ENCODE peak calls at places on chromosome 22, in ten cellular contexts. D is Caco-2; A is lower lobe of right lung; P is CD8-positive, alpha-beta T cell; B is adipocyte; K is colonic mucosa; T is body of pancreas; Y is HCT116; Z is IMR-90; M is suprapubic skin. H is an unnamed sample.

GRCh38 chr22:40602231-40602630 is 34.3 kb downstream of the MRTFA start:
- DNase-seq in D (no peak), A (no peak), P (no peak), B (no peak), K (no peak), T (no peak), Y (no peak), Z (no peak), M (no peak), H (no peak)

GRCh38 chr22:19568337-19569311 is 44.4 kb upstream of the CLDN5 start:
- DNase-seq in D (no peak), A (no peak), P (no peak), B (peak; percentile 54), K (no peak), T (no peak), Y (no peak), Z (peak; percentile 95), M (no peak), H (peak; percentile 82)

GRCh38 chr22:17198188-17199130 is 20.8 kb downstream of the ADA2 start:
- DNase-seq in D (no peak), A (peak; percentile 59), P (no peak), B (no peak), K (no peak), T (peak; percentile 26), Y (no peak), Z (no peak), M (no peak), H (no peak)

GRCh38 chr22:19759459-19759993 is 1.1 kb upstream of the TBX1 start:
- DNase-seq in D (no peak), A (no peak), P (no peak), B (no peak), K (no peak), T (no peak), Y (no peak), Z (no peak), M (no peak), H (peak; percentile 42)

GRCh38 chr22:41830174-41830573 is 2.7 kb upstream of the SREBF2 start:
- DNase-seq in D (no peak), A (no peak), P (no peak), B (no peak), K (no peak), T (no peak), Y (no peak), Z (no peak), M (no peak), H (no peak)

GRCh38 chr22:18152519-18152918 is 2.5 kb downstream of the USP18 start:
- DNase-seq in D (no peak), A (no peak), P (peak; percentile 16), B (no peak), K (no peak), T (no peak), Y (no peak), Z (no peak), M (no peak), H (no peak)

GRCh38 chr22:47143249-47143938 is 380.9 kb downstream of the TBC1D22A start:
- DNase-seq in D (no peak), A (no peak), P (no peak), B (no peak), K (no peak), T (peak; percentile 62), Y (no peak), Z (no peak), M (no peak), H (no peak)

GRCh38 chr22:17664414-17665045 is 26.0 kb downstream of the BCL2L13 start:
- DNase-seq in D (no peak), A (no peak), P (no peak), B (no peak), K (no peak), T (no peak), Y (no peak), Z (no peak), M (no peak), H (no peak)

GRCh38 chr22:49633010-49633324 is 194.7 kb downstream of the BRD1 start:
- DNase-seq in D (no peak), A (peak; percentile 39), P (no peak), B (no peak), K (no peak), T (no peak), Y (no peak), Z (no peak), M (no peak), H (no peak)

GRCh38 chr22:49634006-49634772 is 193.5 kb downstream of the BRD1 start:
- DNase-seq in D (no peak), A (peak; percentile 34), P (no peak), B (no peak), K (no peak), T (no peak), Y (no peak), Z (no peak), M (no peak), H (no peak)

GRCh38 chr22:49630448-49630946 is 197.2 kb downstream of the BRD1 start:
- DNase-seq in D (no peak), A (peak; percentile 27), P (no peak), B (no peak), K (no peak), T (no peak), Y (no peak), Z (no peak), M (no peak), H (no peak)

GRCh38 chr22:49629586-49630447 is 197.9 kb downstream of the BRD1 start:
- DNase-seq in D (no peak), A (peak; percentile 42), P (no peak), B (no peak), K (no peak), T (no peak), Y (no peak), Z (no peak), M (no peak), H (peak; percentile 39)

DNA sequence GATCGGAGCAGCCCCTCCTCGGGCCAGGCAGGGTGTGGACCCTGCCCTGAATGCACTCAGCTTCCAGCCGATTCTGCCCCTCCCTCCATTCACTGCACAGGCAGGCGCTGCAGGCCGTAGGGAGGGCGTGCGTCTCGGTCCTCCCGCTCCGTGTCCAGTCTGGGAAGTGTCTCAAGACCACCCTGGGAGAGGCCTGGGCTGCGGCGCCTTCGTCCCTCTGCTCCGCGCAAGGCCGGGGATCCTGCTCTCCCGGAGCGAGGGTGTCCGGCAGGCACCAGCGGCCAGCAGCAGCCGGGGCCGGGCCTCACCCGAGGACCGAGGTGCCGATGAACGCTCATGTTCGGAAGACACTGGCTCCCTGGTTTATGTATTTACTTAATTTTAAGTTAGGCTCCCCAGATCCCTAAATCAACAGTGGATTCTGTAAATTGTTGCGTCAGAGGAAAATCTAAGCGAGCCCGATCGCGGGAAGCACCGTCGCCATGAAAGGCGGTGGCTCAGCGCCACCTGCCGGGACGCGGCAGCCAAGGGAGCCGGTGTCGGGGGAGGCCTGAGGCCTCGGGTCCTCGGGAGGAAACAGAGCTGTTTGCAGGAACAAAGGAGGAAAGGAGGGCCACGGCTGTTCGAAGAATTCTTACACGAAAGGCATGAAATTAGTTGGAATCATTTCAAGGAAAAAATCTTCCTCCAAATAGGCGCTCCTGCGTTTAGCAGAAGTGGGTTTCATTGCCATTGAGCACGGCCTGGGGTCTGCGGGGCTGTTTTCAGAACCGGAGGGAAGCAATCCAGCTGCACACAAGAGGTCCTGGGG is 195.3 kb downstream of the BRD1 start:
- DNase-seq in D (peak; percentile 80), A (peak; percentile 51), P (no peak), B (peak; percentile 52), K (peak; percentile 44), T (peak; percentile 54), Y (peak; percentile 7), Z (peak; percentile 28), M (no peak), H (peak; percentile 52)
- H3K4me3 ChIP-seq in D (peak overlapping the region; percentile 32), A (peak overlapping the region; percentile 43), P (no peak overlapping the region), B (peak overlapping the region; percentile 14), K (peak overlapping the region; percentile 32), T (no peak overlapping the region), Y (peak overlapping the region; percentile 30), Z (peak overlapping the region; percentile 34), M (peak overlapping the region; percentile 37), H (peak overlapping the region; percentile 21)

GRCh38 chr22:48781868-48782267 is 1045.8 kb downstream of the BRD1 start:
- DNase-seq in D (no peak), A (no peak), P (no peak), B (no peak), K (no peak), T (no peak), Y (no peak), Z (no peak), M (no peak), H (no peak)

GRCh38 chr22:48783821-48784266 is 1043.8 kb downstream of the BRD1 start:
- DNase-seq in D (no peak), A (no peak), P (no peak), B (no peak), K (no peak), T (no peak), Y (no peak), Z (no peak), M (no peak), H (no peak)

GRCh38 chr22:48782817-48783511 is 1044.7 kb downstream of the BRD1 start:
- DNase-seq in D (no peak), A (no peak), P (no peak), B (no peak), K (no peak), T (no peak), Y (peak; percentile 7), Z (no peak), M (no peak), H (no peak)

GRCh38 chr22:48781391-48781790 is 1046.3 kb downstream of the BRD1 start:
- DNase-seq in D (no peak), A (no peak), P (no peak), B (no peak), K (no peak), T (no peak), Y (no peak), Z (no peak), M (no peak), H (no peak)

DNA sequence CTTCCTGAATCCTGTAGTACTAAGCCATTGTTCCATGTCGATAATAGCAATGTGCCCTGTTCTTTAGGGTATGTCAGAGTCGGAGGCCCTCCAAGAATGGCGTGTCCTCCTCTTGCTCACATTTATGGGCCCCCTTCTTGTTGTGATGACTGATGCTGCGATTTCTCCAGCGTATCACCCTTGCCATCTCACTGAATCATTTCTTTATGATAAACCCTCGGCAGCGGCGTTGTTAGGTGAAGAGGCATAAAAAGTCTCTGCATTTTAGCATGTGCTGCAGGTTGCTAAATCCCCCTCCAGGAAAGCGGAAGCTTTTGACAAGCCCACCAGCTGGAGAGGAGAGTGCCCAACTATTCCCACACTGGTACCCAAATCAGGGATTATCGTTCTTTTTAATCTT is 1045.3 kb downstream of the BRD1 start:
- DNase-seq in D (no peak), A (no peak), P (no peak), B (no peak), K (no peak), T (no peak), Y (no peak), Z (no peak), M (no peak), H (no peak)
- H3K9me3 ChIP-seq in D (peaks cover 3% of the 10 kb centered on the region), A (no peaks in the 10 kb centered on the region), P (no peaks in the 10 kb centered on the region), B (peaks cover 7% of the 10 kb centered on the region), K (no peaks in the 10 kb centered on the region), T (no peaks in the 10 kb centered on the region), Y (peaks cover 5% of the 10 kb centered on the region), Z (peaks cover 71% of the 10 kb centered on the region), M (no peaks in the 10 kb centered on the region), H (no peaks in the 10 kb centered on the region)

GRCh38 chr22:46114518-46115387 is 35.6 kb upstream of the PPARA start:
- DNase-seq in D (no peak), A (no peak), P (no peak), B (no peak), K (no peak), T (no peak), Y (no peak), Z (no peak), M (no peak), H (no peak)
- H3K27me3 ChIP-seq in D (no peaks in the 10 kb centered on the region), A (no peaks in the 10 kb centered on the region), P (no peaks in the 10 kb centered on the region), B (no peaks in the 10 kb centered on the region), K (no peaks in the 10 kb centered on the region), T (no peaks in the 10 kb centered on the region), Y (no peaks in the 10 kb centered on the region), Z (no peaks in the 10 kb centered on the region), M (no peaks in the 10 kb centered on the region), H (no peaks in the 10 kb centered on the region)

GRCh38 chr22:28025333-28025732 is 106.3 kb upstream of the PITPNB start:
- DNase-seq in D (no peak), A (no peak), P (no peak), B (no peak), K (peak; percentile 2), T (no peak), Y (no peak), Z (no peak), M (peak; percentile 70), H (no peak)

GRCh38 chr22:28023036-28023435 is 104.0 kb upstream of the PITPNB start:
- DNase-seq in D (no peak), A (no peak), P (no peak), B (no peak), K (peak; percentile 13), T (no peak), Y (no peak), Z (no peak), M (peak; percentile 55), H (no peak)

GRCh38 chr22:28023774-28024173 is 104.7 kb upstream of the PITPNB start:
- DNase-seq in D (no peak), A (no peak), P (no peak), B (no peak), K (peak; percentile 1), T (no peak), Y (no peak), Z (no peak), M (peak; percentile 13), H (no peak)

GRCh38 chr22:28025866-28026575 is 107.0 kb upstream of the PITPNB start:
- DNase-seq in D (no peak), A (no peak), P (no peak), B (no peak), K (peak; percentile 10), T (no peak), Y (no peak), Z (no peak), M (peak; percentile 52), H (no peak)

DNA sequence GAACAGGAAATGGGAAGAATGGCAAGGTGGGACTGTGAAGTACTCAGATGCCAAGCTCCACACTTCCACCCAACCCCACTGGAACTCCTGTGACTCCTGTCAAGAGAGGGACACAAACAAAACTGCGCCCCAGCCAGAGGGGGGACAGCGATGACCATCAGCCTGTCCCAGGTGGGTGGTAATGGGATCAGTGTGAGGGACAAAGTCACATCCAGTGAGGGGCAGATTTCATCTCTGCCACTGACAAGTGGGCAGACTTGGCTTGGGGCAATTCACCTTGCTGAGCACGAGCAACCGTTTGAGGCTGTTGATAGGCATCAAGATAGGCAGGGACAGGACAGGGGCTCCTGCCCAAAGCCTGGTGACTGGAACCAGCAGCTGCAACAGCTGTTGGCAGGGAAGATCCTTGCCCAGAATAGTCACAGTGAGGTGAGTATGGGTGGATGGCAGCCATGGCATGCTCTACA is 105.4 kb upstream of the PITPNB start:
- DNase-seq in D (no peak), A (no peak), P (no peak), B (no peak), K (peak; percentile 9), T (no peak), Y (no peak), Z (no peak), M (peak; percentile 60), H (no peak)
- H3K4me3 ChIP-seq in D (no peak overlapping the region), A (no peak overlapping the region), P (no peak overlapping the region), B (no peak overlapping the region), K (no peak overlapping the region), T (no peak overlapping the region), Y (no peak overlapping the region), Z (no peak overlapping the region), M (no peak overlapping the region), H (no peak overlapping the region)